ENCODE peak calls at places on chromosomes 1 and 21, in four cellular contexts. R is PC-3, T is mammary epithelial cell, U is neural progenitor cell. N is an unnamed sample.
A peak's percentile ranks its signal among the peaks of the same experiment; 100 is the strongest.

GRCh38 chr1:118110580-118110979 is 74.4 kb downstream of the SPAG17 start:
- DNase-seq in T (no peak), R (no peak), U (no peak), N (no peak)

GRCh38 chr1:8396912-8397406 is 79.0 kb downstream of the SLC45A1 start:
- DNase-seq in R (peak; percentile 97), U (no peak), T (peak; percentile 98), N (peak; percentile 71)

GRCh38 chr1:115409097-115409852 is 71.2 kb upstream of the NGF start:
- DNase-seq in T (no peak), R (no peak), U (no peak), N (no peak)

GRCh38 chr1:165897326-165898303 is 70.2 kb downstream of the UCK2 start:
- DNase-seq in R (no peak), T (no peak), U (no peak), N (no peak)

GRCh38 chr1:56973898-56974752 is 8.3 kb upstream of the C8B start:
- DNase-seq in U (no peak), T (peak; percentile 9), R (no peak), N (no peak)

GRCh38 chr1:206766251-206766856 is 4.2 kb upstream of the IL19 start:
- DNase-seq in U (peak; percentile 7), T (peak; percentile 74), R (peak; percentile 91), N (no peak)

GRCh38 chr1:243719476-243719875 is 130.6 kb downstream of the AKT3 start:
- DNase-seq in R (peak; percentile 19), U (no peak), T (no peak), N (peak; percentile 32)

GRCh38 chr1:201332021-201332420 is 45.5 kb downstream of the TNNT2 start:
- DNase-seq in U (no peak), T (no peak), R (no peak), N (no peak)

GRCh38 chr1:24297187-24297851 is 21.8 kb upstream of the GRHL3 start:
- DNase-seq in U (no peak), T (no peak), R (no peak), N (no peak)

GRCh38 chr1:118154220-118154619 is 30.8 kb downstream of the SPAG17 start:
- DNase-seq in T (peak; percentile 25), U (peak; percentile 21), R (peak; percentile 42), N (no peak)

GRCh38 chr21:36694041-36694515 is 4.8 kb upstream of the SIM2 start:
- DNase-seq in U (peak; percentile 56), R (no peak), T (no peak), N (peak; percentile 29)

GRCh38 chr21:36125513-36126121 is 9.3 kb upstream of the CBR3 start:
- DNase-seq in R (peak; percentile 76), T (peak; percentile 38), U (peak; percentile 53), N (peak; percentile 58)

GRCh38 chr1:204128464-204128963 is 23.3 kb downstream of the ETNK2 start:
- DNase-seq in U (no peak), R (peak; percentile 33), T (no peak), N (no peak)

GRCh38 chr1:245679796-245680195 is 525.0 kb downstream of the KIF26B start:
- DNase-seq in U (no peak), R (no peak), T (no peak), N (no peak)

GRCh38 chr1:91165033-91165654 is 143.3 kb upstream of the ZNF644 start:
- DNase-seq in R (peak; percentile 75), U (peak; percentile 88), T (peak; percentile 36), N (peak; percentile 52)

DNA sequence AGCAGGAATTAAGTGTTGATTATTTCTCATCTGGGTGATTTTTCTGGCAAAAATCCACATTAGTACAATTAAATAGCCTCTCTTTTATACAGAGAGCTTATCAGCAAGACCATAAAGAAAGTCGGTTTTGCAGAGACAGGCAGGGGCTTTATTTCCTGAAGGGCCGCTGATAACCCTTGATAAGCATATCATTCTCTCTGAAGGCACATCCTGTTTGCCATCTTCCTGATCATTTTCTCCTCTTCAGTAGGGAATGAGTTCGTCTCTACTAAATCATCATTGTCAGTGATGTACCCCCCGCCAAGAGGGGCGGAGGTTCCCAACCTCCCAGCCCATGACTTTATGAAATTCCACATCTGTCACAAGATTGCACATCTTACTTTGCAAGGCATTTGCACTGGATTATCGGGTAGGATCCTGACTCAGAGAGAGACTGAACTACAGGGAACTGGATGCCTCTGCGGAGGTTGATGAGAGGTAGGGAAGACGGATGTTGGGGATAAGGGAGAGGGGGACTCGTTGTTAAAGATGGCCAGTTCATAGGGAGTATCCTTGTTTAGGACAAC is 115.7 kb downstream of the KCNJ6 start:
- DNase-seq in U (no peak), T (no peak), R (no peak), N (peak; percentile 23)
- TF ChIP-seq EZH2 in U (no peak), T (no peak), R (no peak), N (no peak)

GRCh38 chr1:151545542-151545941 is 5.4 kb downstream of the TUFT1 start:
- DNase-seq in R (no peak), U (no peak), T (no peak), N (no peak)
- H4K20me1 ChIP-seq in R (peaks cover 44% of the 10 kb centered on the region), U (peaks cover 12% of the 10 kb centered on the region), T (no peaks in the 10 kb centered on the region), N (no peaks in the 10 kb centered on the region)

GRCh38 chr1:234781241-234782056 is 171.5 kb upstream of the IRF2BP2 start:
- DNase-seq in U (peak; percentile 13), R (peak; percentile 13), T (no peak), N (peak; percentile 18)
- TF ChIP-seq EZH2 in U (peak; percentile 43), R (no peak), T (peak; percentile 24), N (no peak)

DNA sequence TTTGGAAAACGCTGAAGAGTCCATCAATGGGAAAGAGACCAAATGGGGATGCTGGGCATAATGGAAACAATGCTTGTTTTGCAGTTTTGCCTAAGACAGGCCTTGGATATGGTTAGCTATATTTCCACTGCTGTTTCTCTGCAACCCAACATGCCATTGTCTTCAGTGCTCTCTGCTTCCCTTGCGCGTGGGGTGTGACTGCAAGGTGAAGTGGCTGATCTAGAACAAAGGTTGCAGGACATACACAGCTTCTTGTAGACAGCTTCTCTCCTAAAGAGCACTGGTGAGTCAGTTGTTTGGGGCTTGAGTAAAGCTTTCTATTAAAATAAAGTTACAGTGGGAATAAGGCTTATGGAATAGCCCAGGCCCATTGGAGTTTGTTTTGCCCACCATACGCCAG is 33.0 kb downstream of the RUNX1 start:
- DNase-seq in T (no peak), R (peak; percentile 46), U (no peak), N (no peak)
- H4K20me1 ChIP-seq in T (no peaks in the 10 kb centered on the region), R (peaks cover 4% of the 10 kb centered on the region), U (no peaks in the 10 kb centered on the region), N (no peaks in the 10 kb centered on the region)

GRCh38 chr1:70286453-70286852 is 65.3 kb downstream of the SRSF11 start:
- DNase-seq in U (no peak), T (no peak), R (no peak), N (no peak)
- TF ChIP-seq EZH2 in U (no peak), T (no peak), R (no peak), N (no peak)

DNA sequence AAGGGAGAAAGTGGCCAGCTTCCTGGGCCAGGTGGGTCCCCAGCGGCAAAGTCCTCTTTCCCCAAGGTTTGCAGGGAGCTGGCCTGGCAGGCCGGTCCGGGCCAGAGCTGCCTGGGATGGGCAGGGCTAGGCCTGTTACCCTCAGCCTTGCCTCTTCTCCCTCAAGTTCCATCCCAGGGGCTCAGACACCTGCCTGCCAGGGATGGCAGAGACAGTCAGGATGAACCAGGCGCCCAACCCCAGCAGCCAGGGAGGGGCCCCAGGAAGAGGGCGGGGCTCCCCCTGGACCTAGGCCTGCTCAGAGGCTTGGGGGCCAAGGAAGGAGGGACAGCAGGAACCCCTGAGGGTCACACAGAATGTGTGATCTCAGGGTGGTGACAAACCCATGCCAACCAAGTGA is 120.6 kb downstream of the CASZ1 start:
- DNase-seq in R (no peak), T (no peak), U (no peak), N (no peak)
- H4K20me1 ChIP-seq in R (no peaks in the 10 kb centered on the region), T (no peaks in the 10 kb centered on the region), U (peaks cover 30% of the 10 kb centered on the region), N (no peaks in the 10 kb centered on the region)

GRCh38 chr1:41174170-41174569 is 67.9 kb downstream of the SCMH1 start:
- DNase-seq in U (no peak), R (peak; percentile 78), T (peak; percentile 91), N (no peak)
- TF ChIP-seq EZH2 in U (no peak), R (no peak), T (no peak), N (no peak)

DNA sequence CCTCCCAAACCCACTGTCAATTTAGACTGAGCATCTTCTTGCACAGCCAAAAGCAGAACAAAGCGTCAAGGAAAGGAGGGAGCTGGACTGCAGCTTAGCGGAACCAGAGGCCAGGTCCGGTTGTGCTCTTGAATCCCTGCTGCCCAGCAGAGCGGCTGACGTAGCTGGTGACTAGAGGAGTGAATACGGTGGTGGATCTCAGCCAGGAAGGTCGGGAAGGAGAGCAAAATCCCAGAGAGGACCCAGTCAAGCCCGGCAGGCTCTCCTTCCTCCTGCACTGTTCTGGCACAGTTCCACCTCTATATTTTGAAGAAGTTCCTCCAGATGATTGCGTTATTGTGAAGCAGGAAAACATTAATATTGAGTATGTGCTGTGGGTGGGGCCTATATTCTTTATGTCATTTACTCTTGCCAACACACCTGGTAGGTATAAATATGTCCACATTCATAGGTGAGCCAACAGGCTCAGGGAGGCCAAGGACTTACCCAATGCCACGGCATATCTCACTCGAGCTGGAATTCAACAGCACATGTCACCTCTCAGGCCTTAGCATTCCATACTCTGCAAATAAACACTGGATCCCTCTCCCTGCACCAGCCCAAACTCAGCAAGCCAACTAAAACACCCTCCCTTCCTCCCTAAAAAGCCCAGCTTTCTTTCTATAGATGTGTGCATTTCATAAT is 23.6 kb upstream of the ABCB10 start:
- DNase-seq in U (no peak), T (no peak), R (no peak), N (peak; percentile 14)
- H4K20me1 ChIP-seq in U (no peaks in the 10 kb centered on the region), T (no peaks in the 10 kb centered on the region), R (no peaks in the 10 kb centered on the region), N (no peaks in the 10 kb centered on the region)

GRCh38 chr1:65197636-65198035 is 49.6 kb downstream of the AK4 start:
- DNase-seq in U (no peak), T (no peak), R (no peak), N (no peak)
- TF ChIP-seq EZH2 in U (no peak), T (no peak), R (no peak), N (no peak)

N was measured in endothelial cell of umbilical vein.